ENCODE peak calls at places on chromosomes 12 and 14, in nine cellular contexts. L is T follicular helper cell; C is kidney tubule cell; S is activated T-helper 1 cell treated with anti-CD3 and anti-CD28 coated beads, Interleukin-2, amount 50 U/mL, for 16 hours; D is hepatic stellate cell; J is transverse colon; M is NCI-H446 treated with DMSO at 0.1 percent for 48 hours; W is HEK293T; I is AG04450. E is an unnamed sample.

GRCh38 chr12:130677957-130678558 is 38.0 kb downstream of the RIMBP2 start:
- DNase-seq in L (no peak), D (no peak), C (no peak), J (peak; percentile 55), I (no peak), W (no peak), M (no peak), S (no peak), E (no peak)

GRCh38 chr14:96059519-96060135 is 20.5 kb downstream of the C14orf132 start:
- DNase-seq in M (no peak), L (no peak), C (no peak), I (no peak), J (no peak), S (no peak), D (no peak), W (no peak), E (no peak)

GRCh38 chr14:92173668-92174067 is 51.9 kb downstream of the CPSF2 start:
- DNase-seq in J (no peak), D (peak; percentile 52), M (no peak), I (no peak), W (no peak), L (no peak), S (no peak), C (peak; percentile 68), E (no peak)

GRCh38 chr14:93132472-93133065 is 16.8 kb upstream of the ITPK1 start:
- DNase-seq in S (no peak), J (no peak), M (no peak), W (peak; percentile 50), D (peak; percentile 61), C (peak; percentile 49), L (no peak), I (no peak), E (no peak)

GRCh38 chr12:27973487-27973890 is 956 bp upstream of the PTHLH start:
- DNase-seq in D (no peak), I (no peak), S (no peak), M (no peak), J (no peak), W (no peak), L (no peak), C (no peak), E (no peak)

GRCh38 chr14:93285048-93285447 is 47.8 kb downstream of the BTBD7 start:
- DNase-seq in L (no peak), I (no peak), W (no peak), C (peak; percentile 84), J (no peak), D (no peak), S (no peak), M (no peak), E (no peak)

GRCh38 chr12:91040356-91040755 is 17.5 kb downstream of the KERA start:
- DNase-seq in C (no peak), I (no peak), M (no peak), S (no peak), W (no peak), J (no peak), D (no peak), L (no peak), E (no peak)

GRCh38 chr12:28108599-28108998 is 81.7 kb upstream of the CCDC91 start:
- DNase-seq in S (no peak), I (no peak), D (no peak), J (no peak), M (no peak), C (no peak), W (no peak), L (no peak), E (no peak)

GRCh38 chr14:50773632-50774541 is 57.1 kb downstream of the NIN start:
- DNase-seq in D (peak; percentile 60), L (no peak), S (no peak), W (peak; percentile 71), I (no peak), J (peak; percentile 34), M (no peak), C (peak; percentile 40), E (no peak)

GRCh38 chr14:47619397-47619796 is 56.0 kb downstream of the MDGA2 start:
- DNase-seq in D (peak; percentile 12), W (no peak), M (no peak), S (no peak), L (no peak), I (no peak), J (no peak), C (peak; percentile 86), E (no peak)

GRCh38 chr12:123269980-123270379 is 1.7 kb downstream of the CDK2AP1 start:
- DNase-seq in C (peak; percentile 15), I (no peak), S (no peak), J (no peak), W (no peak), M (no peak), D (peak; percentile 44), L (no peak), E (no peak)

GRCh38 chr12:4762773-4763172 is 42.6 kb downstream of the GALNT8 start:
- DNase-seq in W (no peak), C (no peak), M (no peak), D (no peak), L (no peak), I (no peak), J (no peak), S (no peak), E (no peak)

GRCh38 chr12:46722737-46723136 is 103.1 kb downstream of the SLC38A4 start:
- DNase-seq in S (no peak), I (no peak), C (peak; percentile 3), L (no peak), J (no peak), W (no peak), M (no peak), D (no peak), E (no peak)

GRCh38 chr14:23513466-23514008 is 38.0 kb downstream of the ZFHX2 start:
- DNase-seq in D (no peak), J (no peak), L (no peak), W (no peak), S (no peak), M (no peak), I (no peak), C (no peak), E (no peak)